ENCODE peak calls at places on chromosomes 12 and 14, in eight cellular contexts. X, F, Y, S, U, D, N and P are unnamed samples.

GRCh38 chr12:103560604-103561101 is 26.4 kb upstream of the STAB2 start:
- DNase-seq in X (peak; percentile 98), F (no peak), Y (no peak), S (peak; percentile 97), U (no peak), D (no peak), N (no peak), P (no peak)

GRCh38 chr14:103260629-103261124 is 73.4 kb upstream of the EIF5 start:
- DNase-seq in X (peak; percentile 52), F (no peak), Y (no peak), S (no peak), U (no peak), D (peak; percentile 59), N (no peak), P (no peak)

GRCh38 chr12:104279164-104279563 is 24.4 kb upstream of the EID3 start:
- DNase-seq in X (no peak), F (no peak), Y (no peak), S (no peak), U (no peak), D (no peak), N (no peak), P (no peak)

GRCh38 chr12:39503445-39503844 is 60.5 kb upstream of the KIF21A start:
- DNase-seq in X (peak; percentile 88), F (no peak), Y (no peak), S (peak; percentile 41), U (no peak), D (no peak), N (no peak), P (no peak)

GRCh38 chr14:71231521-71232393 is 324.5 kb downstream of the PCNX1 start:
- DNase-seq in X (no peak), F (no peak), Y (no peak), S (no peak), U (no peak), D (no peak), N (no peak), P (no peak)

GRCh38 chr14:100592461-100592871 is 5.2 kb upstream of the BEGAIN start:
- DNase-seq in X (no peak), F (no peak), Y (peak; percentile 10), S (no peak), U (no peak), D (peak; percentile 34), N (no peak), P (no peak)

GRCh38 chr12:131452444-131452860 is 258.4 kb upstream of the SFSWAP start:
- DNase-seq in X (no peak), F (no peak), Y (no peak), S (no peak), U (peak; percentile 61), D (no peak), N (peak; percentile 50), P (peak; percentile 29)

GRCh38 chr12:116274552-116275375 is 2.7 kb downstream of the MED13L start:
- DNase-seq in X (no peak), F (no peak), Y (no peak), S (no peak), U (no peak), D (no peak), N (no peak), P (no peak)

GRCh38 chr12:28536088-28536487 is 345.8 kb downstream of the CCDC91 start:
- DNase-seq in X (peak; percentile 89), F (no peak), Y (no peak), S (peak; percentile 66), U (no peak), D (no peak), N (no peak), P (no peak)

GRCh38 chr14:23566112-23566781 is 1.3 kb downstream of the AP1G2 start:
- DNase-seq in X (no peak), F (no peak), Y (no peak), S (no peak), U (no peak), D (no peak), N (no peak), P (no peak)

GRCh38 chr12:3748620-3749019 is 4.3 kb downstream of the CRACR2A start:
- DNase-seq in X (no peak), F (no peak), Y (no peak), S (no peak), U (no peak), D (no peak), N (no peak), P (no peak)

GRCh38 chr12:125142601-125143000 is 77.4 kb downstream of the AACS start:
- DNase-seq in X (no peak), F (no peak), Y (no peak), S (no peak), U (no peak), D (no peak), N (no peak), P (no peak)

GRCh38 chr12:87317302-87317701 is 711.9 kb downstream of the C12orf50 start:
- DNase-seq in X (peak; percentile 59), F (no peak), Y (no peak), S (no peak), U (no peak), D (no peak), N (no peak), P (no peak)

GRCh38 chr12:43951286-43951685 is 115.4 kb downstream of the TMEM117 start:
- DNase-seq in X (no peak), F (no peak), Y (no peak), S (no peak), U (no peak), D (no peak), N (no peak), P (no peak)